ENCODE peak calls at places on chromosome 20, in nine cellular contexts. B is bronchial epithelial cell, A is AG09319, K is mesenchymal stem cell, D is iris pigment epithelial cell, I is NCI-H510A, Q is GM04503, Y is substantia nigra, R is lower lobe of right lung. P is an unnamed sample.

GRCh38 chr20:39036011-39036410 is 73.9 kb downstream of the DHX35 start:
- DNase-seq in D (peak; percentile 65), A (no peak), R (no peak), Y (no peak), I (no peak), K (no peak), Q (peak; percentile 19), B (no peak), P (no peak)

GRCh38 chr20:61521680-61522420 is 269.8 kb downstream of the CDH4 start:
- DNase-seq in K (peak; percentile 62), A (no peak), Y (no peak), R (no peak), I (no peak), D (peak; percentile 12), Q (no peak), B (no peak), P (no peak)

GRCh38 chr20:5663396-5663795 is 86.8 kb upstream of the SHLD1 start:
- DNase-seq in R (no peak), K (peak; percentile 42), Y (no peak), B (no peak), A (no peak), D (no peak), I (no peak), Q (no peak), P (no peak)

GRCh38 chr20:18783385-18783959 is 30.1 kb upstream of the SCP2D1 start:
- DNase-seq in D (no peak), A (no peak), I (no peak), Q (no peak), R (no peak), K (no peak), Y (no peak), B (no peak), P (no peak)

GRCh38 chr20:20204326-20204725 is 152.0 kb downstream of the CFAP61 start:
- DNase-seq in Q (no peak), R (no peak), A (no peak), B (no peak), I (peak; percentile 72), Y (no peak), D (no peak), K (no peak), P (no peak)

GRCh38 chr20:62816031-62816878 is 595 bp upstream of the COL9A3 start:
- DNase-seq in Q (no peak), Y (no peak), B (no peak), K (peak; percentile 50), A (no peak), I (no peak), D (peak; percentile 43), R (no peak), P (no peak)

GRCh38 chr20:49028684-49029083 is 17.4 kb upstream of the CSE1L start:
- DNase-seq in Q (no peak), A (no peak), B (peak; percentile 4), Y (no peak), D (peak; percentile 45), K (peak; percentile 29), R (no peak), I (no peak), P (no peak)

GRCh38 chr20:20368414-20369352 is 779 bp downstream of the INSM1 start:
- DNase-seq in B (no peak), I (peak; percentile 30), R (no peak), Q (no peak), A (no peak), K (no peak), D (no peak), Y (no peak), P (no peak)

GRCh38 chr20:9518776-9519175 is 4.4 kb downstream of the LAMP5 start:
- DNase-seq in I (no peak), R (no peak), Y (no peak), B (no peak), A (no peak), Q (no peak), D (no peak), K (no peak), P (no peak)

GRCh38 chr20:63563186-63563935 is 9.4 kb downstream of the FNDC11 start:
- DNase-seq in B (no peak), Q (no peak), Y (no peak), R (no peak), D (no peak), I (no peak), K (no peak), A (no peak), P (no peak)

GRCh38 chr20:47606414-47607207 is 104.9 kb downstream of the NCOA3 start:
- DNase-seq in I (no peak), Y (no peak), D (no peak), B (no peak), Q (no peak), K (no peak), A (no peak), R (no peak), P (no peak)

GRCh38 chr20:19406371-19406770 is 193.9 kb downstream of the SLC24A3 start:
- DNase-seq in K (no peak), Y (no peak), I (no peak), R (no peak), Q (no peak), A (no peak), B (peak; percentile 6), D (no peak), P (no peak)

GRCh38 chr20:35561268-35561667 is 19.4 kb downstream of the ERGIC3 start:
- DNase-seq in B (peak; percentile 33), Y (no peak), A (no peak), D (peak; percentile 59), R (no peak), Q (no peak), I (peak; percentile 74), K (peak; percentile 77), P (no peak)

GRCh38 chr20:35604444-35604750 is 11.2 kb upstream of the SPAG4 start:
- DNase-seq in K (peak; percentile 22), B (peak; percentile 29), Q (no peak), D (no peak), A (no peak), R (no peak), I (no peak), Y (no peak), P (no peak)